ENCODE peak calls at places on chromosomes 3 and 15, in seven cellular contexts. One of them, this sample, is unnamed.

GRCh38 chr3:126467611-126467955 is 8.1 kb downstream of the ZXDC start:
- DNase-seq in GM10248: no peak
- DNase-seq in AG04450: no peak
- DNase-seq in H9: no peak
- DNase-seq in progenitor cell of endocrine pancreas: no peak
- DNase-seq in type B pancreatic cell: no peak
- DNase-seq in astrocyte of the spinal cord: no peak
- DNase-seq in this sample: no peak

GRCh38 chr3:58308728-58309127 is 2.4 kb downstream of the HTD2 start:
- DNase-seq in H9: no peak
- DNase-seq in GM10248: no peak
- DNase-seq in AG04450: no peak
- DNase-seq in progenitor cell of endocrine pancreas: no peak
- DNase-seq in type B pancreatic cell: no peak
- DNase-seq in astrocyte of the spinal cord: no peak
- DNase-seq in this sample: no peak

GRCh38 chr3:58025406-58025805 is 17.2 kb downstream of the FLNB start:
- DNase-seq in type B pancreatic cell: no peak
- DNase-seq in astrocyte of the spinal cord: no peak
- DNase-seq in H9: no peak
- DNase-seq in progenitor cell of endocrine pancreas: no peak
- DNase-seq in AG04450: no peak
- DNase-seq in GM10248: no peak
- DNase-seq in this sample: no peak

GRCh38 chr3:23402728-23403505 is 199.8 kb downstream of the UBE2E2 start:
- DNase-seq in type B pancreatic cell: no peak
- DNase-seq in astrocyte of the spinal cord: peak
- DNase-seq in H9: no peak
- DNase-seq in AG04450: no peak
- DNase-seq in GM10248: no peak
- DNase-seq in progenitor cell of endocrine pancreas: no peak
- DNase-seq in this sample: no peak

GRCh38 chr3:177371903-177372302 is 174.6 kb upstream of the TBL1XR1 start:
- DNase-seq in progenitor cell of endocrine pancreas: no peak
- DNase-seq in AG04450: no peak
- DNase-seq in astrocyte of the spinal cord: no peak
- DNase-seq in GM10248: no peak
- DNase-seq in H9: no peak
- DNase-seq in type B pancreatic cell: no peak
- DNase-seq in this sample: no peak

GRCh38 chr3:126954141-126954845 is 28.6 kb upstream of the PLXNA1 start:
- DNase-seq in progenitor cell of endocrine pancreas: no peak
- DNase-seq in AG04450: no peak
- DNase-seq in astrocyte of the spinal cord: no peak
- DNase-seq in type B pancreatic cell: no peak
- DNase-seq in H9: no peak
- DNase-seq in GM10248: peak
- DNase-seq in this sample: no peak

GRCh38 chr15:98655732-98656131 is 7.4 kb downstream of the IGF1R start:
- DNase-seq in GM10248: no peak
- DNase-seq in AG04450: no peak
- DNase-seq in progenitor cell of endocrine pancreas: no peak
- DNase-seq in H9: no peak
- DNase-seq in astrocyte of the spinal cord: no peak
- DNase-seq in type B pancreatic cell: no peak
- DNase-seq in this sample: no peak

GRCh38 chr3:31530039-31530983 is 2.4 kb upstream of the STT3B start:
- DNase-seq in H9: no peak
- DNase-seq in progenitor cell of endocrine pancreas: no peak
- DNase-seq in GM10248: no peak
- DNase-seq in type B pancreatic cell: no peak
- DNase-seq in AG04450: no peak
- DNase-seq in astrocyte of the spinal cord: no peak
- DNase-seq in this sample: no peak

GRCh38 chr15:22735781-22736180 is 50.7 kb upstream of the NIPA1 start:
- DNase-seq in AG04450: no peak
- DNase-seq in progenitor cell of endocrine pancreas: no peak
- DNase-seq in H9: no peak
- DNase-seq in type B pancreatic cell: no peak
- DNase-seq in GM10248: no peak
- DNase-seq in astrocyte of the spinal cord: peak
- DNase-seq in this sample: no peak
- TF ChIP-seq CTCF in AG04450: no peak
- TF ChIP-seq CTCF in progenitor cell of endocrine pancreas: no peak
- TF ChIP-seq CTCF in H9: no peak
- TF ChIP-seq CTCF in type B pancreatic cell: no peak
- TF ChIP-seq CTCF in GM10248: no peak
- TF ChIP-seq CTCF in astrocyte of the spinal cord: no peak
- TF ChIP-seq CTCF in this sample: no peak

GRCh38 chr15:68366314-68366713 is 65.6 kb downstream of the ITGA11 start:
- DNase-seq in GM10248: no peak
- DNase-seq in progenitor cell of endocrine pancreas: no peak
- DNase-seq in H9: peak
- DNase-seq in astrocyte of the spinal cord: no peak
- DNase-seq in AG04450: no peak
- DNase-seq in type B pancreatic cell: no peak
- DNase-seq in this sample: peak
- TF ChIP-seq CTCF in GM10248: no peak
- TF ChIP-seq CTCF in progenitor cell of endocrine pancreas: no peak
- TF ChIP-seq CTCF in H9: peak
- TF ChIP-seq CTCF in astrocyte of the spinal cord: no peak
- TF ChIP-seq CTCF in AG04450: no peak
- TF ChIP-seq CTCF in type B pancreatic cell: no peak
- TF ChIP-seq CTCF in this sample: peak

GRCh38 chr15:85335193-85335939 is 45.0 kb upstream of the AKAP13 start:
- DNase-seq in type B pancreatic cell: no peak
- DNase-seq in astrocyte of the spinal cord: no peak
- DNase-seq in AG04450: no peak
- DNase-seq in progenitor cell of endocrine pancreas: no peak
- DNase-seq in GM10248: no peak
- DNase-seq in H9: no peak
- DNase-seq in this sample: no peak
- TF ChIP-seq CTCF in type B pancreatic cell: no peak
- TF ChIP-seq CTCF in astrocyte of the spinal cord: peak
- TF ChIP-seq CTCF in AG04450: peak
- TF ChIP-seq CTCF in progenitor cell of endocrine pancreas: peak
- TF ChIP-seq CTCF in GM10248: no peak
- TF ChIP-seq CTCF in H9: no peak
- TF ChIP-seq CTCF in this sample: no peak

DNA sequence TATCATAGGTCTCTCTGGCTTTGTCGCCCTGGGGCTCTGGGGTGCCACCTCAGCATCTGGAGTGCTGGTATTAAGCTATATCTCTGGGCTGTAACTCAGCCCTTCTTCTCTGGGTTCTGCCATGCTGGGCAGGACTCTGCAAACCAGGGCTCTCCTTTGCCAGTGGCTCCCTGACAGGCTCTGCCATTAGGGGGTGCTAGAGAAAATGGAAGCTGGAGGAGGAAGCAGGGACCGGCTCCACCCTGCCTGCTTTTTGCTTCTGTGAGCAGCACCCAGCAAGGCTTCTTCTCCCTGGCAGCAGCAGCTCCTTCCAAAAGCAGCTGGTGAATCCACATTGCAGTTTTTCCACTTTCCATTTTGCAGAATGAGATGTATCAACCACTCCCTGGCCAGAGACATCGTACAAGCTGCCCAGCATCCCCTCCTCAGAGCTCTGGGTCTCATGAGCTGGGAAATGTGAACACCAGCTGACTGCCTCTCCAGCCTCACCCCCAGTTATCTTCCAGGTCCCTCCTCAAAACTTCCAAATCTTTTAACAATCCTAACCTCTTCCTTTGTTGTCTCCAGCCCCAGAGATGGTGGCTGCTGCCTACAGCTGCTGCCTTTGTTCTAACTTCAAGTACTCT is 165.0 kb downstream of the ABHD5 start:
- DNase-seq in progenitor cell of endocrine pancreas: peak
- DNase-seq in H9: peak
- DNase-seq in GM10248: peak
- DNase-seq in AG04450: peak
- DNase-seq in type B pancreatic cell: no peak
- DNase-seq in astrocyte of the spinal cord: peak
- DNase-seq in this sample: no peak
- TF ChIP-seq CTCF in progenitor cell of endocrine pancreas: peak
- TF ChIP-seq CTCF in H9: peak
- TF ChIP-seq CTCF in GM10248: peak
- TF ChIP-seq CTCF in AG04450: peak
- TF ChIP-seq CTCF in type B pancreatic cell: peak
- TF ChIP-seq CTCF in astrocyte of the spinal cord: peak
- TF ChIP-seq CTCF in this sample: peak

GRCh38 chr15:73125219-73125618 is 73.0 kb downstream of the NEO1 start:
- DNase-seq in GM10248: no peak
- DNase-seq in H9: no peak
- DNase-seq in progenitor cell of endocrine pancreas: no peak
- DNase-seq in type B pancreatic cell: no peak
- DNase-seq in astrocyte of the spinal cord: no peak
- DNase-seq in AG04450: no peak
- DNase-seq in this sample: no peak

GRCh38 chr15:73130830-73131229 is 78.6 kb downstream of the NEO1 start:
- DNase-seq in H9: no peak
- DNase-seq in GM10248: no peak
- DNase-seq in progenitor cell of endocrine pancreas: no peak
- DNase-seq in astrocyte of the spinal cord: no peak
- DNase-seq in AG04450: no peak
- DNase-seq in type B pancreatic cell: no peak
- DNase-seq in this sample: no peak

DNA sequence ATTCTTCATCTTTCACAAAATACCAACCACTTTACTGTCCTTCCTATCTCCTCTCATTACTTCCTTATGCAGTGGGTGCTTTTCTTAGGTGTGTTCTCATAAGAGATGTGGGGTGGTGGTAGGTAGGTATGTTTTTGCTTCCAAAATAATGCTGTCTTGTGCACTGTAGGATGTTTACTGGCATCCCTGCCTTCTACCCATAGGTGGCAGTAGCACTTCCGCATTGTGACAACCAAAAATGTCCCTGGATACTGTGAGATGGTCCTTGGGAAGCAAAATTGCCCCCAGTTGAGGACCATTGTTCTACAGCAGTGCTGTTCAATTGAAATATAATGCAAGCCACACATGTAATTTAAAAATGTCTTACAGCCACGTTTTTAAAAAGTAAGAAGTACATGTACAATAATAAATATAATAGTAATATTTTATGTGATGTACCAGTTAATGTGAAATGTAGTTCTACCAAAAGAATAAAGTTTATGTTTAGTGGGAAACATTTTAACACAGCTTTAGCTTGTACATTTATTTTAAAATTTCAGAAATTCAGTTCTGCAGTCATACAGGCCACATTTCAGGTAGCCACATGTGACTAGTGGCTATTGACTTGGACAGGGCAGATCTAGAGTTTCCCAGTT is 75.2 kb downstream of the NEO1 start:
- DNase-seq in GM10248: peak
- DNase-seq in AG04450: no peak
- DNase-seq in progenitor cell of endocrine pancreas: no peak
- DNase-seq in type B pancreatic cell: no peak
- DNase-seq in H9: peak
- DNase-seq in astrocyte of the spinal cord: peak
- DNase-seq in this sample: no peak
- TF ChIP-seq CTCF in GM10248: peak
- TF ChIP-seq CTCF in AG04450: peak
- TF ChIP-seq CTCF in progenitor cell of endocrine pancreas: peak
- TF ChIP-seq CTCF in type B pancreatic cell: peak
- TF ChIP-seq CTCF in H9: peak
- TF ChIP-seq CTCF in astrocyte of the spinal cord: peak
- TF ChIP-seq CTCF in this sample: peak

GRCh38 chr3:67526246-67526645 is 128.2 kb downstream of the SUCLG2 start:
- DNase-seq in astrocyte of the spinal cord: peak
- DNase-seq in H9: no peak
- DNase-seq in GM10248: no peak
- DNase-seq in type B pancreatic cell: no peak
- DNase-seq in AG04450: peak
- DNase-seq in progenitor cell of endocrine pancreas: no peak
- DNase-seq in this sample: no peak

GRCh38 chr3:67534594-67534993 is 119.8 kb downstream of the SUCLG2 start:
- DNase-seq in H9: no peak
- DNase-seq in GM10248: no peak
- DNase-seq in AG04450: no peak
- DNase-seq in astrocyte of the spinal cord: no peak
- DNase-seq in progenitor cell of endocrine pancreas: no peak
- DNase-seq in type B pancreatic cell: no peak
- DNase-seq in this sample: no peak

GRCh38 chr3:67531149-67532101 is 123.0 kb downstream of the SUCLG2 start:
- DNase-seq in AG04450: no peak
- DNase-seq in progenitor cell of endocrine pancreas: no peak
- DNase-seq in H9: no peak
- DNase-seq in GM10248: no peak
- DNase-seq in astrocyte of the spinal cord: no peak
- DNase-seq in type B pancreatic cell: no peak
- DNase-seq in this sample: no peak

GRCh38 chr3:67529915-67530314 is 124.5 kb downstream of the SUCLG2 start:
- DNase-seq in type B pancreatic cell: no peak
- DNase-seq in progenitor cell of endocrine pancreas: no peak
- DNase-seq in AG04450: peak
- DNase-seq in GM10248: no peak
- DNase-seq in H9: no peak
- DNase-seq in astrocyte of the spinal cord: no peak
- DNase-seq in this sample: no peak

GRCh38 chr3:67529337-67529736 is 125.1 kb downstream of the SUCLG2 start:
- DNase-seq in progenitor cell of endocrine pancreas: no peak
- DNase-seq in AG04450: no peak
- DNase-seq in H9: no peak
- DNase-seq in astrocyte of the spinal cord: no peak
- DNase-seq in type B pancreatic cell: no peak
- DNase-seq in GM10248: no peak
- DNase-seq in this sample: no peak
- TF ChIP-seq CTCF in progenitor cell of endocrine pancreas: no peak
- TF ChIP-seq CTCF in AG04450: no peak
- TF ChIP-seq CTCF in H9: no peak
- TF ChIP-seq CTCF in astrocyte of the spinal cord: no peak
- TF ChIP-seq CTCF in type B pancreatic cell: no peak
- TF ChIP-seq CTCF in GM10248: no peak
- TF ChIP-seq CTCF in this sample: no peak

DNA sequence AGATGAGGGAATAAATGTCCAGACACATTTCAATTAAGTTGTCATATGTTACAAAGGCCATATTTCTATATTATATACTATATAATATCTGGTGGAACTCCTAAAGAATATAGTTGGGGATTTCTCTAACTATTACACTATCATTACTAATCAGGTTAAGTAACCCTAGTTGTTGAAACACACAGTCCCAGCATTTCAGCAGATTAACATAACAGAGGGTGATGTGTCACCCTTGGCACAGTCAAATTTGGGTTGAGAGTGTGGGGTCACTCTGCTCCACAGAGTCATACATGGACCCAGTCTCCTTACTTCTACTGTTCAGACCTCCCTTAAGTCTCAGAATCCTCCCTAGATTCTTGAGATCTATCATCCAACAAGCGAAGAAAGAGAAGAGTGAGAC is 496.4 kb upstream of the MDFIC2 start:
- DNase-seq in GM10248: no peak
- DNase-seq in H9: no peak
- DNase-seq in astrocyte of the spinal cord: no peak
- DNase-seq in progenitor cell of endocrine pancreas: no peak
- DNase-seq in type B pancreatic cell: no peak
- DNase-seq in AG04450: no peak
- DNase-seq in this sample: no peak
- TF ChIP-seq CTCF in GM10248: no peak
- TF ChIP-seq CTCF in H9: no peak
- TF ChIP-seq CTCF in astrocyte of the spinal cord: no peak
- TF ChIP-seq CTCF in progenitor cell of endocrine pancreas: no peak
- TF ChIP-seq CTCF in type B pancreatic cell: no peak
- TF ChIP-seq CTCF in AG04450: no peak
- TF ChIP-seq CTCF in this sample: no peak